ENCODE peak calls at places on chromosomes 11 and 22, in four cellular contexts. U is K562, T is SK-N-SH, P is GM12878. J is an unnamed sample.

GRCh38 chr11:16603890-16604783 is 134.3 kb upstream of the C11orf58 start:
- DNase-seq in U (peak), T (peak), P (no peak), J (no peak)

GRCh38 chr11:90629251-90629806 is 406.5 kb upstream of the CHORDC1 start:
- DNase-seq in U (no peak), T (no peak), P (no peak), J (no peak)

GRCh38 chr22:47160141-47160541 is 397.7 kb downstream of the TBC1D22A start:
- DNase-seq in U (no peak), T (no peak), P (no peak), J (no peak)

GRCh38 chr11:106077609-106078517 is at the start of gene AASDHPPT:
- DNase-seq in U (peak), T (peak), P (no peak), J (peak)

GRCh38 chr22:22168190-22168940 is 76.2 kb upstream of the VPREB1 start:
- DNase-seq in U (peak), T (peak), P (peak), J (peak)

GRCh38 chr11:6418199-6418957 is 516 bp downstream of the APBB1 start:
- DNase-seq in U (no peak), T (no peak), P (no peak), J (no peak)

GRCh38 chr11:134846776-134847722 is 435.0 kb upstream of the B3GAT1 start:
- DNase-seq in U (no peak), T (no peak), P (no peak), J (no peak)

GRCh38 chr22:22721681-22722309 is 77.4 kb downstream of the GGTLC2 start:
- DNase-seq in U (peak), T (no peak), P (peak), J (no peak)

GRCh38 chr11:116646191-116646590 is 126.6 kb downstream of the BUD13 start:
- DNase-seq in U (no peak), T (no peak), P (no peak), J (no peak)

GRCh38 chr11:126352934-126353801 is 2.3 kb upstream of the ST3GAL4 start:
- DNase-seq in U (peak), T (no peak), P (peak), J (peak)

GRCh38 chr11:8086001-8086479 is 5.0 kb downstream of the TUB start:
- DNase-seq in U (no peak), T (peak), P (no peak), J (no peak)

GRCh38 chr11:56716379-56716854 is 17.5 kb downstream of the OR9G1 start:
- DNase-seq in U (no peak), T (no peak), P (no peak), J (no peak)

GRCh38 chr11:14974723-14975587 is 2.8 kb upstream of the CALCA start:
- DNase-seq in U (peak), T (peak), P (no peak), J (peak)

GRCh38 chr11:134510171-134510570 is 98.1 kb upstream of the B3GAT1 start:
- DNase-seq in U (no peak), T (no peak), P (no peak), J (no peak)

GRCh38 chr11:74822187-74822586 is 73.5 kb downstream of the RNF169 start:
- DNase-seq in U (no peak), T (no peak), P (no peak), J (no peak)

GRCh38 chr11:42315267-42315666 is 855.8 kb upstream of the LRRC4C start:
- DNase-seq in U (no peak), T (no peak), P (no peak), J (no peak)

GRCh38 chr11:85052636-85053035 is 574.5 kb downstream of the DLG2 start:
- DNase-seq in U (no peak), T (no peak), P (no peak), J (no peak)

GRCh38 chr11:3782963-3783362 is 14.4 kb downstream of the NUP98 start:
- DNase-seq in U (no peak), T (no peak), P (no peak), J (no peak)

GRCh38 chr22:26066534-26066933 is 102.7 kb upstream of the SEZ6L start:
- DNase-seq in U (no peak), T (no peak), P (no peak), J (no peak)

GRCh38 chr22:36470994-36471331 is 10.5 kb downstream of the TXN2 start:
- DNase-seq in U (no peak), T (no peak), P (no peak), J (no peak)

GRCh38 chr22:29813563-29813962 is 24.5 kb downstream of the ASCC2 start:
- DNase-seq in U (peak), T (no peak), P (no peak), J (no peak)

GRCh38 chr11:95267814-95268213 is 36.8 kb upstream of the SESN3 start:
- DNase-seq in U (no peak), T (no peak), P (no peak), J (no peak)

GRCh38 chr11:1453611-1454386 is 32.8 kb downstream of the MOB2 start:
- DNase-seq in U (peak), T (no peak), P (peak), J (peak)

GRCh38 chr11:86511086-86511551 is 136.4 kb downstream of the CCDC81 start:
- DNase-seq in U (peak), T (no peak), P (peak), J (no peak)

GRCh38 chr11:1082728-1083620 is 8.3 kb downstream of the MUC2 start:
- DNase-seq in U (no peak), T (no peak), P (no peak), J (no peak)

GRCh38 chr11:95999604-96000003 is 75.7 kb upstream of the MTMR2 start:
- DNase-seq in U (no peak), T (no peak), P (no peak), J (no peak)

GRCh38 chr22:17832665-17833064 is 58.4 kb upstream of the BID start:
- DNase-seq in U (no peak), T (no peak), P (no peak), J (no peak)

GRCh38 chr22:17830041-17830961 is 56.0 kb upstream of the BID start:
- DNase-seq in U (peak), T (peak), P (peak), J (peak)

GRCh38 chr22:17828502-17829080 is 54.3 kb upstream of the BID start:
- DNase-seq in U (no peak), T (no peak), P (no peak), J (no peak)

GRCh38 chr22:17829691-17830040 is 55.4 kb upstream of the BID start:
- DNase-seq in U (no peak), T (no peak), P (no peak), J (no peak)

DNA sequence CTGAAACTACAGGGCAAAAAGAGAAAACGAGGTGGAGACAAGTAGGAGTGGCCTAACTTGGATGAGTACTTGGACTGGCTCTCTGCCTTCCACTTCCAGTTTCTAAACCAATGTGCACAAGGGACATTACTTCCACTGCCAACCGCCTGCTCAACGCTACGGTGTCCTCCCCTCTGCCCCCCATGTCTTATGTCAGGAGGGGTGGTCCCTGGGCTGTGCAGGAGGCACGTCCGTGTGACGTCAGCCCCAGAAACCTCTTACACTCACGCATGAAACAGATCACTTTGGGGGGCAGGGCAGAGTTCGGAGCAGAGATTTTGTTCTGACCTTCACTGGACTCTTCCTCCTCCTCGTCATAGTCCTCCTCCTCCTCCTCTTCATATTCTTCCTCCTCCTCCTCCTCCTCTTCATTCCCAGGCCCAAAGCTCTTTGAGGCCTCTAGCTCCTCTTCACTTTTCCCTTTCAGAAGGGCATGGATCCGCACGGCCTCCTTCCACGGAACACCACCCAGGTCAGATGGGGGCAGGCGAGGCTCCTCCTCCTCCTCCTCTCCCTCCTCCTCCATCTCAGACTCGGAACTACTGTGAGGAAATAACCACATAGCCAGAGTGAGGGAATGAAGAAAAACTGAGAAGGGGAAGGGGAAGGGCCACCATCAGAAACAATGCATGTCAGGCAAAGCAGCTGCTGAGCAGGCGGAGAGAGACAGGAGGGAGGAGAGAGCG is 57.4 kb upstream of the BID start:
- DNase-seq in U (no peak), T (no peak), P (no peak), J (no peak)
- TF ChIP-seq POLR2AphosphoS5 in U (no peak), T (no peak), P (no peak), J (no peak)

GRCh38 chr11:66938582-66939135 is 19.5 kb downstream of the PC start:
- DNase-seq in U (no peak), T (no peak), P (no peak), J (no peak)

GRCh38 chr11:66933508-66933907 is 24.7 kb downstream of the PC start:
- DNase-seq in U (peak), T (no peak), P (no peak), J (no peak)

GRCh38 chr11:66936326-66936725 is 21.9 kb downstream of the PC start:
- DNase-seq in U (no peak), T (no peak), P (no peak), J (peak)

GRCh38 chr11:66934971-66935779 is 23.0 kb downstream of the PC start:
- DNase-seq in U (peak), T (no peak), P (no peak), J (no peak)

GRCh38 chr11:66937334-66937733 is 20.8 kb downstream of the PC start:
- DNase-seq in U (no peak), T (no peak), P (no peak), J (no peak)
- TF ChIP-seq NFIC in U (no peak), T (no peak), P (no peak), J (no peak)

DNA sequence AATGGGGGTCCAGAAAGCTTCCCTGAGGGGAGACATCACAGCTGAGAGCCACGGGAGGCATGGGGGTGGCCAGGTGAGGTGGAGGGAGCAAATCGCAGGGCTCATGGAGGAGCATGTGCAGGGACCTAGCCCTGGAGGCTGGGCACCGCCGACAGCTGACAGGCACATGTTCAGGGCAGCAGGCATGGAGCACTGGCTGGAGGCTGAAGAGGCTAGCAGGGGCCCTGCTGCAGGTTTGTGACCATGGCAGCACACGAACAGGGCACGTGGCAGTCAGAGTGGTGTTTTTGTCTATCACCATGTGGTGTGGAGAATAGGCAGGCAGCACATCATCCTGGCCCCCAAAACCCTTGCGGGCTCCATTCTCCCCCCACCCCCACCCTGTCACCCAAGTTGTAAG is 10.1 kb upstream of the CDC42EP2 start:
- DNase-seq in U (no peak), T (no peak), P (no peak), J (no peak)
- TF ChIP-seq POLR2AphosphoS5 in U (no peak), T (no peak), P (no peak), J (no peak)

GRCh38 chr22:42648368-42649260 is 578 bp downstream of the CYB5R3 start:
- DNase-seq in U (no peak), T (no peak), P (no peak), J (peak)
- TF ChIP-seq NFIC in U (peak), T (no peak), P (no peak), J (peak)

GRCh38 chr22:31625661-31626426 is 36.2 kb downstream of the PISD start:
- DNase-seq in U (peak), T (no peak), P (no peak), J (no peak)
- TF ChIP-seq POLR2AphosphoS5 in U (no peak), T (no peak), P (no peak), J (no peak)

DNA sequence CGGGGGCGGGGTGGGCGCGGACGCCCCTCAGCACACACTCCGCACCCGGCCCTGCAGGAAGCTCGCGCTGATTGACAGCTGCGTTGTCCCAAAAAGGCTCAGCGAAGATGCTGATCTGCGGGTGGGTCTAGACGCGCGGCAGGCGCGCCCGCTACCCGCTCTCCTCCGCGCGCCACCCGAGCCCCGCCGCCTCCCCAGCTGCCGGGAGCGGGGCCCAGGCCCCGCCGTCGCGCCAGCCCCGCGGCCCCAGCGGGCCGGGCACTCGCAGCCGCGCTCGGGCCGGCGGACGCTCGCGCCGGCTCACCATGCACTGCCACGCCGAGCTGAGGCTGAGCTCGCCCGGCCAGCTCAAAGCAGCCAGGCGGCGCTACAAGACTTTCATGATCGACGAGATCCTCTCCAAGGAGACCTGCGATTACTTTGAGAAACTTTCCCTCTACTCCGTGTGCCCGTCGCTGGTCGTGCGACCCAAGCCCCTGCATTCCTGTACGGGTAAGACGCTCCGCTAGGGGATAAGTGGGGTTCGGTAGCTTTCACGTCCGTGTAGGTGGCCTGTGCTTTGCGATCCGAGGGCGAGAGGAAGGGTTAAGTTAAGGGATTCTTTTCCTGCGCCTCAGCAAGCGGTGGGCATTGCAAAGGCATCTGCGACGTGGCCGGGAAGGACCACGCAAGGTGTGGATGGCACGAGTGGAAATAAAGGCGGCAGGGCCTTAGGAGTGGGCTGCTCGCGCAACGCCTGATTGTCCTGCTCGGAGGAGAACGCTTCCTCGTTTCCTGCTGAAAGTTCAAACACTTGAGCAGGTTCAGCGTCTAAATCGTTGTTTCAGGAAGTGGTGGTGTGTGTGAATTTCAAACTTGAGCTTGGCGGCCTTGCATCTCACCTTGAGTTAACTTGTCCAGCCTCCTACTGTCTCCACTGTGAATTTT is at the start of gene BARX2:
- DNase-seq in U (no peak), T (peak), P (no peak), J (peak)
- TF ChIP-seq NFIC in U (no peak), T (no peak), P (no peak), J (no peak)

DNA sequence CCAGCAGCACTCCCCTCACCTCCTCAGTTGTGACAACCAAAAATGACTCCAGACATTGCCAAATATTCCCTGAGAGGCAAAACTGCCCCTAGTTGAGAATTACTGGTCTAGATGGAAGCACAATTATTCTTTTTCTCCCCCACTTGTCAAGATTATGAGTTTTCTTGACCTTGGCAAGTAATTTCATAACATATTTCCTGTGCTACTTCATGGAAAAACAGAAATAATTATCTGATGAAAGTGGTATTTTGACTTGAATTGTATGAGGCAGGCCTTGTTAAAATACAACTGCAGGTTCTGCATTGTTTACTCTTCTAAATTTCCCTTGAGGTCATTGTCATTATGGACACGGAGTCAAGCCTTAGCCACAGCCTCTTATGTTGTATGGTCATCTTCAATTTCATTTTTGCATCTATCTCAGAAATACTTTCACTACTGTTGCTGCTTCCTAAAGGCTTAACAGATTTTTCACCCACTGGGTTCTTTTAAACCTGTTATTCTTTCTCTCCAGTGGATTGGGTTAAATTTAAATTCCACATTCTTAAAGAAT is 32.2 kb upstream of the LDLRAD3 start:
- DNase-seq in U (no peak), T (no peak), P (no peak), J (no peak)
- TF ChIP-seq POLR2AphosphoS5 in U (no peak), T (no peak), P (no peak), J (no peak)

DNA sequence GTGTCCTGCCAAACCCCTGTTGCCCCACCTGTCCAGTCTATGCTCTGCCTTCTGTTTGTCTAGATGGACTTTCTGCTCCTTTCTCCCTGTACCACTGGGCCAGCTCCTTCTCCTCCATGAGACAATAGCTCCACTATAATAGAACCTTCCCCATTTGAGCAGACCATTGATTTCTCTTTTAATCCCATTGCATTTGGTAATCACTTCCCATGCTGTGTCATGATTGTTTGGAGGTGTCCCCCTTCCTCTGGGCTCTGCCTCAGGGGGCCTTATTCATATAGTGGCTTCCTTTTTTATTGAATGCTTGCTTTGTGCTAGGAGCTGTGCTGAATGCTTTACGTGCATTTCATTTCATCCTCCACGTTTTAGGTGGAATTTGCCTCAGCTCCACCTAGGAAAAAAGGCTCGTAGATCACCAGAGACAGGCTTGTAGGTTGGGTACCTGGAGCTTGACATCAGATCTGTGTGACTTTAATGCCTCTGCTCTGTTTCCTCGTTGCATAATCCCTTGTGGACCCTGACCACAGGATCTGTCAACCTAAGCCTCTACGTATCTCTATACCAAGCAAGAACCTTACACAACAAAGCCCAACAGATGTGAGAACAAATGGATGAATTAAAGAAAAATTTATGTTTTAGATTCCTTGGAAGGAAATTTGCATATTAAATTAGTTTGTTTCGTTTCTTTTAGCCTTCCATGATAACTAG is 106.2 kb upstream of the RASSF10 start:
- DNase-seq in U (no peak), T (no peak), P (no peak), J (peak)
- TF ChIP-seq NFIC in U (no peak), T (no peak), P (no peak), J (no peak)

GRCh38 chr22:20319745-20320658 is at the start of gene DGCR6L:
- DNase-seq in U (peak), T (peak), P (peak), J (peak)
- TF ChIP-seq POLR2AphosphoS5 in U (peak), T (peak), P (no peak), J (peak)